ENCODE peak calls at places on chromosomes 11 and 22, in four cellular contexts. M is K562, Z is HepG2, B is H1. C is an unnamed sample.

GRCh38 chr11:72190581-72191205 is 1.2 kb upstream of the FOLR1 start:
- DNase-seq in B (no peak), M (no peak), Z (no peak), C (no peak)

GRCh38 chr22:32701021-32701420 is 100.5 kb upstream of the TIMP3 start:
- DNase-seq in M (no peak), Z (no peak), B (no peak), C (no peak)

GRCh38 chr11:93143186-93143585 is 54.6 kb downstream of the SLC36A4 start:
- DNase-seq in M (no peak), Z (no peak), B (no peak), C (no peak)

GRCh38 chr22:40423882-40424640 is 53.7 kb downstream of the SGSM3 start:
- DNase-seq in Z (no peak), B (no peak), M (no peak), C (no peak)

GRCh38 chr11:64333556-64333955 is 6.4 kb upstream of the CCDC88B start:
- DNase-seq in Z (no peak), M (no peak), B (no peak), C (no peak)

GRCh38 chr11:72864692-72865655 is 50.8 kb downstream of the ATG16L2 start:
- DNase-seq in B (no peak), Z (no peak), M (no peak), C (no peak)

GRCh38 chr11:44893250-44894216 is 57.1 kb downstream of the TP53I11 start:
- DNase-seq in B (no peak), Z (no peak), M (no peak), C (no peak)

GRCh38 chr11:110174645-110175310 is 81.6 kb downstream of the ZC3H12C start:
- DNase-seq in Z (no peak), B (no peak), M (no peak), C (no peak)

GRCh38 chr11:16924462-16924825 is 89.8 kb downstream of the PLEKHA7 start:
- DNase-seq in B (no peak), M (no peak), Z (no peak), C (no peak)

GRCh38 chr11:14578551-14578956 is 58.4 kb upstream of the PSMA1 start:
- DNase-seq in Z (peak; percentile 82), M (peak; percentile 30), B (no peak), C (peak; percentile 65)

GRCh38 chr11:63560506-63561179 is 2.5 kb downstream of the PLAAT2 start:
- DNase-seq in Z (no peak), B (no peak), M (no peak), C (no peak)

GRCh38 chr11:66071326-66071870 is 1.3 kb downstream of the PACS1 start:
- DNase-seq in B (no peak), Z (no peak), M (no peak), C (no peak)

GRCh38 chr11:2256293-2256913 is 14.0 kb downstream of the ASCL2 start:
- DNase-seq in B (no peak), M (no peak), Z (no peak), C (no peak)

GRCh38 chr11:107947904-107948303 is 19.7 kb downstream of the RAB39A start:
- DNase-seq in M (no peak), Z (no peak), B (no peak), C (no peak)

GRCh38 chr11:92707173-92707619 is 262.3 kb upstream of the MTNR1B start:
- DNase-seq in B (no peak), Z (no peak), M (no peak), C (no peak)

GRCh38 chr11:105071060-105071732 is 26.1 kb upstream of the CARD16 start:
- DNase-seq in B (no peak), M (no peak), Z (no peak), C (no peak)

GRCh38 chr11:65043881-65044501 is 3.0 kb downstream of the SAC3D1 start:
- DNase-seq in M (peak; percentile 36), B (no peak), Z (no peak), C (no peak)

GRCh38 chr11:128828350-128828749 is 38.7 kb downstream of the KCNJ1 start:
- DNase-seq in Z (no peak), B (no peak), M (no peak), C (no peak)

GRCh38 chr22:19797086-19797485 is 36.5 kb downstream of the TBX1 start:
- DNase-seq in Z (no peak), M (peak; percentile 86), B (no peak), C (no peak)

GRCh38 chr11:1690167-1691026 is 6.6 kb upstream of the KRTAP5-6 start:
- DNase-seq in M (no peak), Z (no peak), B (no peak), C (no peak)

GRCh38 chr22:46536559-46537220 is 730 bp downstream of the CELSR1 start:
- DNase-seq in M (no peak), Z (no peak), B (peak; percentile 64), C (no peak)

GRCh38 chr11:130858215-130858614 is 58.1 kb downstream of the SNX19 start:
- DNase-seq in M (peak; percentile 77), B (no peak), Z (no peak), C (no peak)

GRCh38 chr11:134358165-134358852 is 26.5 kb downstream of the GLB1L2 start:
- DNase-seq in M (no peak), Z (no peak), B (no peak), C (no peak)

GRCh38 chr11:134356656-134357544 is 25.1 kb downstream of the GLB1L2 start:
- DNase-seq in M (no peak), Z (no peak), B (no peak), C (no peak)

GRCh38 chr11:134358853-134359490 is 27.2 kb downstream of the GLB1L2 start:
- DNase-seq in Z (no peak), B (no peak), M (no peak), C (no peak)

GRCh38 chr11:134355656-134356055 is 23.9 kb downstream of the GLB1L2 start:
- DNase-seq in M (no peak), B (no peak), Z (no peak), C (no peak)

GRCh38 chr11:134357545-134357839 is 25.7 kb downstream of the GLB1L2 start:
- DNase-seq in M (no peak), Z (no peak), B (no peak), C (no peak)
- TF ChIP-seq CTCF in M (no peak), Z (no peak), B (no peak), C (no peak)

DNA sequence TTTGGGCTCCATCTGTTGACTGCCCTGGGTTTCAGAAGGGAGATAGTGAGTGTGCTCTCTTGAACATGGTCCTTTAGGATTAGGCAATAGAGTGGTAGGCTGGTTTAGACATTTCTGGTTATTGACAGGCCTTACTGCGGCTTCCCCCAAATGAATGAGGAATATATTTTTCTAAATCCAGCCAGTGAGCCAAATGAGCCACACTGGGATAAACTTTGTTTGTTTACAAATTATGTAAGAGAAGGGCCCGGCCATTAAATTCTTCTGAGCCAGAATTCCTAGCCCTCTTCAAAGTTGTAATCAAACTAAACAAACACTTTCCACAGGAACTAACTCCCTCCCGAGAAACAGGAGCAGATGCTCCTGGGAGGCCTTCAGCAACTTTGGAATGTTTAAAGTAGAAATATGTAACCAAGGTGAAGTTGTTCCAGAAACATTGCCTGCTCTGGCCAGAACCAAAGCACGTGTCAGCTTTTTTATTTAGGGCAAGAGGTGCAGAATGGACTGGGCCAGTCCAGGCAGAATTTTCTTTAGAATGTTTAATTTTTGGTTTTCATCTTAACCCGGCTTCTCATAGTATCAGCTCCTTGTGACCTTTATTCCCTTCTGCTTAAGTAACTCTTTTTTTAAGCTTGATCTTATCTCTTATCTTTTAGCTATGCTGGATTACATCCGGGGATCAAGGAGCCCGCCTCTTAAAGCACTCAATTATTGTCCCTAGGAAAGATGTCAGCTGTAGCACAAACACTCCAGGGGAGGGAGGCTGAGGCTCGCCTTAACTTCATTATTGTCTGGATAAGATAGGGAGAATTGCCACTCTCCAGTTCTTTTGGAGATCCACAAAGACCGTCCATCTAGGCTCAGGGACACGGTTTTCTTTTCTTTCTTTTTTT is 28.7 kb downstream of the ZNRF3 start:
- DNase-seq in Z (peak; percentile 89), M (peak; percentile 11), B (no peak), C (no peak)
- TF ChIP-seq HDAC6 in Z (no peak), M (no peak), B (no peak), C (no peak)

GRCh38 chr11:60985991-60986915 is 14.8 kb downstream of the CD6 start:
- DNase-seq in B (no peak), Z (no peak), M (no peak), C (no peak)

GRCh38 chr11:60989108-60989650 is 17.7 kb downstream of the CD6 start:
- DNase-seq in M (no peak), B (no peak), Z (no peak), C (no peak)

GRCh38 chr11:60987577-60988277 is 16.2 kb downstream of the CD6 start:
- DNase-seq in B (no peak), Z (no peak), M (no peak), C (no peak)

GRCh38 chr11:60991457-60991856 is 20.0 kb downstream of the CD6 start:
- DNase-seq in Z (no peak), B (no peak), M (no peak), C (no peak)

GRCh38 chr11:60988658-60989057 is 17.2 kb downstream of the CD6 start:
- DNase-seq in Z (no peak), B (no peak), M (no peak), C (no peak)
- TF ChIP-seq TAF1 in Z (no peak), B (no peak), M (no peak), C (no peak)

GRCh38 chr11:68831124-68831523 is 10.6 kb downstream of the CPT1A start:
- DNase-seq in Z (no peak), B (no peak), M (no peak), C (no peak)

GRCh38 chr11:68835749-68836148 is 6.0 kb downstream of the CPT1A start:
- DNase-seq in Z (no peak), M (no peak), B (no peak), C (no peak)

GRCh38 chr11:68828957-68829356 is 12.8 kb downstream of the CPT1A start:
- DNase-seq in Z (no peak), M (no peak), B (no peak), C (no peak)

GRCh38 chr11:68835328-68835727 is 6.4 kb downstream of the CPT1A start:
- DNase-seq in Z (no peak), M (no peak), B (no peak), C (no peak)

GRCh38 chr11:68832476-68833176 is 9.1 kb downstream of the CPT1A start:
- DNase-seq in Z (no peak), M (no peak), B (no peak), C (no peak)
- TF ChIP-seq CTCF in Z (no peak), M (no peak), B (no peak), C (no peak)

DNA sequence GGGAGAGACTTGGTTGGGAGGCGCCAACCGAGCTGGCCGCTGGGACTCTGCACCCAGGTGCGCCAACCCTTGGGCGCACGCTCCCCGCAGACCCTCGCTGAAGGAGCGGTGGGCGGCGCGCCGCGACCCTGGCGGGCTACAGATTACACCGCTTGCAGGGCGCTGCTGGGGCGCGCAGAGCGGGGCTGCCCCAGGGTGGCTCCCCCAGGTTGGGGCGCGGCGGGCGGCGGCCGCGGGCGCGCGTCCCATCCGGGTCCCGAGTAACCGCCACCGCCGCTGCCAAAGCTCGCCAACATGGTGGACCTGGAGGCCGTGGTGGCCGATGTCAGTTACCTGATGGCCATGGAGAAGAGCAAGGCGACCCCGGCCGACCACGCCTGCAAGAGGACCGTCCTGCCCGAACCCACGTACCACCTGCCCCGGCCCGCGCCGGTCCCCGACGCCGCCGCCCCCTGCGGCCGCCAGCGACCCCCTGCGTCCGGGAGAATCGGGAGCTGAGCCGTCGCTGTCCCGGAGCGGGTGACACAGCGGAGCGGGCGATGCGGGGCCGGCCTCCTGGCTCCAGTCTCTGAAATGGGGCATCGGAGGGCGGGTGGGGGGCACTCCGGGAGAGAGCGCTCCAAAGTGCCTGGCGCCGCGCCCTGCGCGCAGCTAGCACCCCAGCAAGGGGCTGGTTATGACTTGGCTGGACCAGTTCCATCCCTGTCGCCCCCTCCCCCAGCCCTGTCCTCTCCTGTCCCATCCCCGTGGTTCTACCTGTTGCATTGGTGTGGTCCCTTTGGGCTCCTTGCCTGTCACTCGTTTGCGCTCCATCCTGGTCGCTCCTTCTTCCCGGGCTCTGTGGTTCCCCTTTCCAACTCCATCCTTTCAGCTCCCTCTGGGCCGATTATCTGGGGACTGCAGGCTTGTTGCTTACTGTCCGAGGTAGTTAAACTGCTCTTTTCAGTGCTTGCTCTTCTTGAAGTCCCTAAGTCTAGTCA is 143.3 kb upstream of the GRK3 start:
- DNase-seq in B (peak; percentile 70), Z (no peak), M (no peak), C (no peak)
- TF ChIP-seq HDAC6 in B (no peak), Z (no peak), M (no peak), C (peak; percentile 67)

C was measured in GM12878.